ENCODE peak calls at places on chromosome 12, in eight cellular contexts. U is thyroid gland, P is tibial artery, I is astrocyte, T is IMR-90, G is keratinocyte, A is transverse colon, R is left lung. M is an unnamed sample. For H3K36me3, the result is how much of the 10 kb centered on the place peaks cover.

GRCh38 chr12:111448831-111449790 is 43.4 kb downstream of the SH2B3 start:
- DNase-seq in U (no peak), R (no peak), T (no peak), A (no peak), G (no peak), I (no peak), P (no peak), M (no peak)

GRCh38 chr12:88639361-88639760 is 59.1 kb upstream of the KITLG start:
- DNase-seq in A (no peak), U (no peak), P (no peak), I (peak), G (no peak), T (peak), R (no peak), M (no peak)

GRCh38 chr12:108392284-108392683 is 53.2 kb upstream of the CMKLR1 start:
- DNase-seq in A (no peak), R (no peak), T (no peak), G (no peak), U (no peak), I (no peak), P (no peak), M (no peak)

GRCh38 chr12:102227954-102228353 is 30.3 kb upstream of the PMCH start:
- DNase-seq in P (no peak), G (no peak), R (no peak), T (no peak), A (no peak), I (no peak), U (no peak), M (no peak)

GRCh38 chr12:70305794-70306193 is 60.3 kb upstream of the KCNMB4 start:
- DNase-seq in U (no peak), G (no peak), A (no peak), I (peak), R (no peak), P (no peak), T (peak), M (no peak)

GRCh38 chr12:116820077-116820656 is 61.1 kb downstream of the HRK start:
- DNase-seq in R (no peak), U (peak), G (no peak), I (no peak), A (no peak), T (no peak), P (no peak), M (no peak)

GRCh38 chr12:118680361-118680963 is 300.9 kb upstream of the SRRM4 start:
- DNase-seq in U (no peak), T (no peak), G (no peak), R (no peak), A (peak), P (no peak), I (no peak), M (no peak)

GRCh38 chr12:95418142-95418541 is 55.8 kb upstream of the METAP2 start:
- DNase-seq in R (no peak), T (no peak), P (no peak), G (no peak), U (no peak), A (no peak), I (no peak), M (no peak)

GRCh38 chr12:69648476-69648875 is 37.8 kb upstream of the LRRC10 start:
- DNase-seq in U (no peak), G (no peak), P (no peak), A (no peak), R (no peak), T (peak), I (peak), M (peak)

GRCh38 chr12:16385779-16386646 is 38.6 kb downstream of the MGST1 start:
- DNase-seq in P (peak), U (peak), G (no peak), R (no peak), I (peak), A (peak), T (peak), M (peak)

GRCh38 chr12:83758889-83759631 is 1072.4 kb downstream of the TMTC2 start:
- DNase-seq in G (no peak), T (no peak), P (no peak), R (no peak), A (no peak), U (no peak), I (no peak), M (no peak)

GRCh38 chr12:16939871-16940306 is 333.9 kb upstream of the LMO3 start:
- DNase-seq in I (peak), T (peak), A (peak), P (no peak), U (peak), G (peak), R (peak), M (no peak)

GRCh38 chr12:92041742-92042141 is 103.9 kb downstream of the BTG1 start:
- DNase-seq in I (no peak), R (no peak), P (no peak), A (no peak), T (peak), U (no peak), G (no peak), M (no peak)

GRCh38 chr12:27751386-27752047 is 28.5 kb upstream of the KLHL42 start:
- DNase-seq in U (peak), T (no peak), I (no peak), R (no peak), G (peak), A (peak), P (no peak), M (no peak)

GRCh38 chr12:11513288-11513687 is 117.9 kb upstream of the PRB2 start:
- DNase-seq in G (no peak), U (no peak), I (no peak), R (no peak), A (no peak), P (no peak), T (no peak), M (no peak)

GRCh38 chr12:124438415-124439056 is 128.9 kb downstream of the NCOR2 start:
- DNase-seq in T (no peak), G (no peak), P (no peak), I (no peak), U (no peak), R (no peak), A (no peak), M (no peak)

GRCh38 chr12:129076466-129077325 is 223.4 kb downstream of the GLT1D1 start:
- DNase-seq in P (no peak), A (no peak), G (no peak), R (no peak), U (no peak), T (no peak), I (no peak), M (no peak)

GRCh38 chr12:78392918-78393317 is 471.7 kb upstream of the SYT1 start:
- DNase-seq in G (no peak), A (no peak), I (peak), T (peak), R (no peak), P (no peak), U (no peak), M (no peak)

GRCh38 chr12:57732726-57733593 is 5.6 kb downstream of the AGAP2 start:
- DNase-seq in R (no peak), G (no peak), T (peak), U (no peak), A (no peak), I (no peak), P (no peak), M (no peak)

GRCh38 chr12:749871-750270 is 2.5 kb upstream of the WNK1 start:
- DNase-seq in P (no peak), I (no peak), T (no peak), A (no peak), R (no peak), U (no peak), G (no peak), M (no peak)

GRCh38 chr12:75684678-75685620 is 173.5 kb upstream of the KRR1 start:
- DNase-seq in P (no peak), U (no peak), A (no peak), G (peak), T (peak), I (peak), R (no peak), M (peak)

GRCh38 chr12:47219243-47219642 is 139.5 kb upstream of the AMIGO2 start:
- DNase-seq in T (peak), U (no peak), G (no peak), A (no peak), P (no peak), I (peak), R (no peak), M (no peak)

GRCh38 chr12:51351913-51352532 is 5.5 kb upstream of the CELA1 start:
- DNase-seq in I (no peak), G (no peak), U (peak), T (peak), R (no peak), A (peak), P (no peak), M (no peak)

GRCh38 chr12:34398366-34398705 is 376.0 kb downstream of the ALG10 start:
- DNase-seq in R (peak), T (no peak), A (peak), I (no peak), G (no peak), P (peak), U (no peak), M (no peak)

GRCh38 chr12:95836630-95837239 is 22.0 kb upstream of the SNRPF start:
- DNase-seq in P (no peak), G (no peak), U (no peak), I (peak), R (no peak), A (no peak), T (peak), M (no peak)

GRCh38 chr12:109452489-109452888 is 24.6 kb downstream of the KCTD10 start:
- DNase-seq in T (no peak), P (no peak), I (no peak), A (no peak), U (no peak), G (no peak), R (no peak), M (no peak)
- H3K36me3 ChIP-seq in T (half or more), P (half or more), I (half or more), A (under half), U (under half), G (half or more), R (under half), M (under half)

GRCh38 chr12:99810718-99811593 is 163.4 kb downstream of the GARIN6 start:
- DNase-seq in I (peak), A (no peak), P (no peak), U (no peak), R (no peak), T (peak), G (no peak), M (no peak)
- TF ChIP-seq CTCF in I (peak), A (peak), P (peak), U (peak), R (no peak), T (peak), G (peak), M (peak)

DNA sequence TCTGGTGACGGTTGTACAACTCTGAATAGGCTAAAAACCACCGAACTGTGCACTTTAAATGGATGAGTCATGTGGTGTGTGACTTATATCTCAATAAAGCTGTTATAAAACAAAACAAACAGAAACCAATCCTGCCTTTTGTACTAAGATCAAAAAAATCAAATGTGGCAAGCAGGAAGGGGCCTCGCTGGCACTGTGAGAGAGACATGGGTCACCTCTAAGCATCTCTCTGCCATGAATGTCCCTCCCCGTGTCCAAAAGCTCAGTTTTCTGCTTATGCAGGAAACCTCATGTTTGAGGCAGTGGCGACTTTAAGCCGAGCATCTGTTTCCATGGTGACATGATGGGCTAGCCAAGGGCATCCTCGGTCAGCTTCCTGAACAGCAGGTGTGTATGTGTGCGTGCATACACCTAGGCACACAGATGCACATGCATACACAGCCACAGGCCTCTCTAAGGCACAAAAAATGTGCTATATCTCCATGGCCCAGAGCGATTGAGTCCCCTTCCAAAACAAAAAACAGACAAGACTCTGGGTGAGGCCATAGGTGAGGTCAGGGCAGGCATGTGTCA is 44.4 kb downstream of the ARL6IP4 start:
- DNase-seq in P (no peak), G (no peak), U (no peak), T (peak), R (no peak), A (no peak), I (peak), M (no peak)
- H3K36me3 ChIP-seq in P (under half), G (under half), U (under half), T (under half), R (under half), A (under half), I (under half), M (under half)

GRCh38 chr12:7712841-7713442 is 1.7 kb downstream of the DPPA3 start:
- DNase-seq in I (no peak), T (no peak), G (no peak), U (no peak), A (no peak), P (no peak), R (no peak), M (no peak)

GRCh38 chr12:7711133-7711532 is at the start of gene DPPA3:
- DNase-seq in R (no peak), T (no peak), P (no peak), U (no peak), A (no peak), G (no peak), I (no peak), M (no peak)

GRCh38 chr12:7716391-7716790 is 5.2 kb downstream of the DPPA3 start:
- DNase-seq in I (no peak), A (no peak), U (no peak), P (no peak), R (no peak), T (no peak), G (no peak), M (no peak)
- TF ChIP-seq CTCF in I (no peak), A (no peak), U (no peak), P (no peak), R (no peak), T (no peak), G (no peak), M (no peak)

DNA sequence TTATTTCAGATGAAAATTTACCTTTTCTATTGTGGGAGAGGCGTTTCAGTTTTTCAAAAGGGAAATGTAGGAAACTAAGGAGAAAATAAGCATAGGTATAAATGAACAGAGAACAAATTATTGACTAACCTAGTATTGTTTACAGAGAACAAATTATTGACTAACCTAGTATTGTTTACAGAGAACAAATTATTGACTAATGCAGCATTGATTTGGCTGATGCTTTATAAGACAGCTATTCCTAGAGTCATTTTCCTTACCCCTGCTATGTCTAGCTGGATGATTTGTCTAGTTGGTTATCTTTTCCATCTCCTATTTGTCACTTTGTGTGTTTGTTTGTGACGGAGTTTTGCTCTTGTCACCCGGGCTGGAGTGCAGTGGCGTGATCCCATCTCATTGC is 22.6 kb downstream of the TMPO start:
- DNase-seq in I (no peak), A (no peak), P (no peak), T (no peak), U (no peak), G (no peak), R (no peak), M (no peak)
- H3K36me3 ChIP-seq in I (under half), A (under half), P (under half), T (under half), U (under half), G (under half), R (under half), M (under half)

GRCh38 chr12:132761911-132762583 is 415 bp upstream of the ANKLE2 start:
- DNase-seq in U (peak), R (peak), T (peak), P (peak), G (peak), A (peak), I (peak), M (peak)
- TF ChIP-seq CTCF in U (peak), R (peak), T (peak), P (peak), G (peak), A (peak), I (no peak), M (peak)

GRCh38 chr12:2858334-2858733 is 1.5 kb upstream of the TEX52 start:
- DNase-seq in U (no peak), A (no peak), R (no peak), G (no peak), P (no peak), I (no peak), T (no peak), M (no peak)

GRCh38 chr12:2860170-2860569 is 3.3 kb upstream of the TEX52 start:
- DNase-seq in R (no peak), G (no peak), A (no peak), T (no peak), P (no peak), U (no peak), I (no peak), M (no peak)

GRCh38 chr12:2864198-2864597 is 7.4 kb upstream of the TEX52 start:
- DNase-seq in G (no peak), R (no peak), P (no peak), T (no peak), U (no peak), I (no peak), A (no peak), M (no peak)

GRCh38 chr12:2858944-2859352 is 2.1 kb upstream of the TEX52 start:
- DNase-seq in I (no peak), U (no peak), P (no peak), G (no peak), T (no peak), R (no peak), A (no peak), M (no peak)

DNA sequence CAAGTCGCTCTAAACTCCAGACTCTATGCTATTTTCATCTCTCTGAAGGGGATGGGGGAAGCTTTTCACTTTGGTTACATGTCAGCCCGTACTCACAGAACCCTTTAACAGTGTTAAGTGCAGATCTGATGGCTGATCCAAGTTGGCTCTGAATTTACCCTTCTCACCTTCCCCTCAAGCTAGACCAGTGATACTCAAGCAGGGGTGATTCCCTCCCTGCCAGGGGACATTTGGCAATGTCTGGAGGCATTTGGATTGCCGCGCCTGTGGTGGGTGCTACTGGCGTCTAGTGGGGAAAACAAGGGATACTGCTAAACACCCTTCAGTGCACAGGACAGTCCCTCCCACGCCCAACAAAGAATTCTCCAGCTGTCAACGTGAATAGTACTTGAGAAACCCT is 6.0 kb upstream of the TEX52 start:
- DNase-seq in I (no peak), R (no peak), A (no peak), G (no peak), P (no peak), U (no peak), T (no peak), M (no peak)
- H3K36me3 ChIP-seq in I (under half), R (under half), A (under half), G (under half), P (under half), U (under half), T (under half), M (under half)

DNA sequence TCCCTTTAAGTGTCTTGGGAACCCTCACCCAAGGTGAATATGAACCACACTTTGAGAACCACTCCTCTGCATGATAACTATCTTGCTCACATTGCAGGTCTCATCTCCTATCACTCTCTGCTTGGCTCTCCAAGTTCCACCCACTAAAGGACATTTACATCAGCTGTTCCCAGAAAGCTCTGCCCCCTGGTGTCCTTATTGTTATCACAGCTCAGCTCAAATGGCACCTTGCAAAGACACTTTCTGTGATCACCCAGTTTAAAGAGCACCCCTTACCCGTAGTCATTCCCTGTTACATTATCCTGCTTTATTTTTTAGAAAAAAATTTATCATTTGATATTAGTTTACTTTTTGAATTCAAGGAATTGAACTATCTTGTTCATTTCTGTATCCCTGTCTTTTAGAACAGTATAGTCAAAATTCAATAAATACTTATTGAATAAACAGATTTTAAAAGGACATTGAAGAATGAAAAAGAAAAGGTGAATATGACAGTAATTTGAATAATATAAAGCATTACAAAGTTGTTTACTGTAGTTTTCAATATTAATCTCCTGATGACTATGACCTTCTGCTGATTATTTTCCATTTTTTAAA is 20.5 kb upstream of the GUCY2C start:
- DNase-seq in P (peak), U (peak), R (no peak), G (peak), A (peak), T (peak), I (peak), M (no peak)
- TF ChIP-seq CTCF in P (peak), U (no peak), R (peak), G (peak), A (peak), T (peak), I (peak), M (peak)

GRCh38 chr12:104339663-104340062 is 36.1 kb downstream of the EID3 start:
- DNase-seq in R (no peak), T (peak), U (no peak), I (peak), A (no peak), P (no peak), G (no peak), M (no peak)
- H3K36me3 ChIP-seq in R (under half), T (half or more), U (half or more), I (half or more), A (under half), P (half or more), G (half or more), M (under half)

DNA sequence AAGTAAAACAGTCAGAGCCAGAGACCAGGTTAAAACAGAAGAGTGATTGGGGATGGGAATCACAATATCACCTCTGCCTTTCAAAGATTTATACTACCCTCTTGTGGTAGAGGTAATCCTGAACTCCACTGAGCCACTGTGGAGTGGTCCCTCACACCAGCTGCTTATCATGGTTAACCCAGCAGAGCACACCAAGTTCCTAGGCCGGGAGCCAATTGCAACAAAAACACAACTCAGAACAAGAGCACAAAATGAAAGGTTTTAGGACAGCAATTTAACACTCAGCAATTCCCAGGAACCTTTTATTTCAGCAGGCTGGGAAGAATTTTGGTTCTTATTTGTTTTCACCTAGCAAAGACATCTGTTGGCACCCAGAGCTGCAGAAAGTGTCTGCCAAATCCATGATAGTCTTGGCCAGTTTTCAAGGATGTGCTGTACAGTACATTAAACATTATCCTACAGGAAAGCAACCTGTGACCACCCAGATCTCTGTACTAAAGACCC is 220.5 kb upstream of the ATXN7L3B start:
- DNase-seq in G (no peak), R (no peak), A (no peak), T (no peak), I (peak), P (no peak), U (peak), M (no peak)
- TF ChIP-seq CTCF in G (peak), R (no peak), A (no peak), T (no peak), I (peak), P (no peak), U (peak), M (no peak)

M was measured in BJ.